ENCODE peak calls at places on chromosomes 3 and 15, in eight cellular contexts. B, P, J, L, W, G, T and M are unnamed samples.

GRCh38 chr15:89129123-89129815 is 41.0 kb downstream of the ABHD2 start:
- DNase-seq in B (no peak), P (no peak), J (peak; percentile 49), L (no peak), W (no peak), G (peak; percentile 55), T (no peak), M (peak; percentile 45)

GRCh38 chr15:59116141-59116540 is 11.2 kb downstream of the CCNB2 start:
- DNase-seq in B (no peak), P (no peak), J (no peak), L (no peak), W (no peak), G (no peak), T (no peak), M (no peak)

GRCh38 chr15:60957111-60957510 is 272.0 kb downstream of the RORA start:
- DNase-seq in B (no peak), P (no peak), J (no peak), L (no peak), W (no peak), G (no peak), T (no peak), M (no peak)

GRCh38 chr15:68595260-68595564 is 16.4 kb downstream of the CORO2B start:
- DNase-seq in B (no peak), P (no peak), J (no peak), L (no peak), W (no peak), G (no peak), T (no peak), M (no peak)

GRCh38 chr3:55658297-55659022 is 171.4 kb upstream of the WNT5A start:
- DNase-seq in B (no peak), P (no peak), J (no peak), L (no peak), W (peak; percentile 30), G (no peak), T (no peak), M (no peak)

GRCh38 chr15:35444557-35445204 is 101.3 kb downstream of the DPH6 start:
- DNase-seq in B (no peak), P (no peak), J (peak; percentile 77), L (no peak), W (no peak), G (no peak), T (no peak), M (no peak)

GRCh38 chr15:63888146-63888545 is 54.4 kb upstream of the HERC1 start:
- DNase-seq in B (no peak), P (no peak), J (no peak), L (no peak), W (no peak), G (no peak), T (no peak), M (no peak)

GRCh38 chr3:24018784-24019570 is 73.9 kb downstream of the NR1D2 start:
- DNase-seq in B (no peak), P (no peak), J (no peak), L (no peak), W (peak; percentile 62), G (peak; percentile 67), T (no peak), M (no peak)

GRCh38 chr15:28876131-28876844 is 9.5 kb upstream of the APBA2 start:
- DNase-seq in B (no peak), P (no peak), J (no peak), L (no peak), W (no peak), G (peak; percentile 34), T (no peak), M (no peak)

GRCh38 chr3:66499881-66500574 is 794 bp downstream of the LRIG1 start:
- DNase-seq in B (peak; percentile 1), P (no peak), J (peak; percentile 19), L (no peak), W (no peak), G (peak; percentile 92), T (no peak), M (peak; percentile 46)

GRCh38 chr3:18247776-18248310 is 177.3 kb downstream of the SATB1 start:
- DNase-seq in B (no peak), P (no peak), J (no peak), L (no peak), W (no peak), G (no peak), T (no peak), M (no peak)

GRCh38 chr15:29344474-29344873 is 74.9 kb upstream of the NSMCE3 start:
- DNase-seq in B (no peak), P (no peak), J (no peak), L (no peak), W (no peak), G (no peak), T (no peak), M (no peak)

GRCh38 chr15:35210370-35210769 is 125.3 kb upstream of the NANOGP8 start:
- DNase-seq in B (no peak), P (no peak), J (no peak), L (no peak), W (no peak), G (no peak), T (no peak), M (no peak)

GRCh38 chr3:63961891-63962290 is 49.7 kb upstream of the SCAANT1 start:
- DNase-seq in B (no peak), P (no peak), J (peak; percentile 58), L (no peak), W (no peak), G (no peak), T (no peak), M (no peak)

GRCh38 chr3:104519468-104519867 is 847.2 kb upstream of the ALCAM start:
- DNase-seq in B (no peak), P (no peak), J (no peak), L (no peak), W (no peak), G (no peak), T (no peak), M (no peak)

GRCh38 chr15:72515591-72516389 is 41.7 kb downstream of the ARIH1 start:
- DNase-seq in B (no peak), P (no peak), J (peak; percentile 34), L (no peak), W (no peak), G (no peak), T (no peak), M (no peak)

GRCh38 chr3:52707585-52707984 is 1.7 kb downstream of the SPCS1 start:
- DNase-seq in B (no peak), P (no peak), J (no peak), L (no peak), W (no peak), G (no peak), T (no peak), M (no peak)

GRCh38 chr3:178320481-178321352 is 215.5 kb upstream of the KCNMB2 start:
- DNase-seq in B (no peak), P (peak; percentile 53), J (peak; percentile 70), L (no peak), W (no peak), G (no peak), T (peak; percentile 80), M (no peak)

DNA sequence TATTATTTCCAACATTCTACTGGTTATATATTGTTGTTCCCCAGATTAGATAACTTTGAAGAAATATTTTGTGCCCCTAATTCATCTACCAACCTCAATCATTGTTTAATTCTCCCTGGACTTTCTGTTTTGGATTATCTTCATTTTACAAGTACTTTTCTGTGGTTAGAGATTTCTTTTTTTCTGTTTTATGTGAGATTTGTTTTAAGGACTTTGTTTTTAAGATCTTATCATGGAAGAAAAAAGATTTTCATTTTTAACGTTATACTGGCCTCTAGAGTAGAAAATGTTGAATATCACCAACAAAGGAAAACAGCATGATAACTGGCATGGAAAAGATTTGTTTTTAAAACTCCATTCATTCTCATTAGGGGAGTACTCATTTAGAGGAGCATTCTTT is 210.9 kb upstream of the KCNMB2 start:
- DNase-seq in B (no peak), P (peak; percentile 15), J (peak; percentile 77), L (no peak), W (no peak), G (no peak), T (no peak), M (no peak)
- TF ChIP-seq CTCF in B (peak; percentile 62), P (peak; percentile 51), J (peak; percentile 50), L (no peak), W (no peak), G (peak; percentile 37), T (peak; percentile 26), M (no peak)

DNA sequence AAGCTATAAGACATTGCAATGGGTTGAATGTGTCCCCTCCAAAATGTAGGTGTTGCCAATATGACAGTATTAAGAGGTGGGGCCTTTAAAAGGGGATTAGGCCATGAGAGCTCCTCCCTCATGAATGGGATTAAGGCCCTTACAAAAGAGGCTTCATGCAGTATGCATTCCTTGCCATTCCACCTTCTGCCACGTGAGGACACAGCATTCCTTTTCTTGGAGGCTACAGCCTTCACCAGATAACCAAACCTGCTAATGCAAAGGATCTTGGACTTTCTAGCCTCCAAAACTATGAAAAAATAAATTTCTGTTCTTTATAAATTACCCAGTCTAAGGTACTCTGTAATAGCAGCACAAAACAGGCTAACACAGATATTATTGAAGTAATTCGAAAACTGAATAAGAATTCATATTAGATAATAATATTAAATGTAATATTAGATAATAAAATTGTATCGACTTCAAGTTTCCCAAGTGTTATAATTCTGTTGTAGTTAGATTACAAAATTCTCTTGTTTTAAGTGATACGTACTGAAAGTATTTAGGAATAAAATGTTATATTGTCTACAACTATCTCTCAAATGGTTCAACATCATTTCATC is 29.4 kb upstream of the ATP8B4 start:
- DNase-seq in B (no peak), P (peak; percentile 37), J (peak; percentile 81), L (no peak), W (no peak), G (no peak), T (no peak), M (no peak)
- TF ChIP-seq CTCF in B (peak; percentile 70), P (peak; percentile 77), J (peak; percentile 78), L (no peak), W (no peak), G (no peak), T (peak; percentile 78), M (no peak)

GRCh38 chr3:197889204-197889930 is 60.6 kb upstream of the RPL35A start:
- DNase-seq in B (no peak), P (no peak), J (no peak), L (no peak), W (no peak), G (no peak), T (peak; percentile 18), M (no peak)
- TF ChIP-seq CTCF in B (no peak), P (no peak), J (no peak), L (no peak), W (no peak), G (no peak), T (no peak), M (no peak)

GRCh38 chr15:101100118-101100517 is 151.7 kb downstream of the CHSY1 start:
- DNase-seq in B (no peak), P (no peak), J (no peak), L (no peak), W (no peak), G (no peak), T (no peak), M (no peak)

GRCh38 chr15:101097111-101097510 is 154.7 kb downstream of the CHSY1 start:
- DNase-seq in B (no peak), P (no peak), J (no peak), L (no peak), W (no peak), G (no peak), T (no peak), M (no peak)

GRCh38 chr15:101100593-101101442 is 151.0 kb downstream of the CHSY1 start:
- DNase-seq in B (no peak), P (no peak), J (no peak), L (no peak), W (no peak), G (no peak), T (no peak), M (no peak)

GRCh38 chr15:101101676-101102075 is 150.2 kb downstream of the CHSY1 start:
- DNase-seq in B (no peak), P (no peak), J (no peak), L (no peak), W (no peak), G (no peak), T (no peak), M (no peak)

GRCh38 chr15:101099183-101099582 is 152.7 kb downstream of the CHSY1 start:
- DNase-seq in B (no peak), P (no peak), J (no peak), L (no peak), W (no peak), G (no peak), T (no peak), M (no peak)
- TF ChIP-seq CTCF in B (no peak), P (no peak), J (no peak), L (no peak), W (no peak), G (no peak), T (no peak), M (no peak)